ENCODE peak calls at places on chromosome 6, in ten cellular contexts. D is upper lobe of right lung, R is stomach, F is heart left ventricle, W is adrenal gland, O is heart right ventricle, Q is endothelial cell of umbilical vein, K is HepG2, N is pancreas, I is fibroblast of lung. C is an unnamed sample.

GRCh38 chr6:142378138-142378875 is 76.5 kb downstream of the ADGRG6 start:
- DNase-seq in D (no peak), I (peak; percentile 94), O (no peak), F (no peak), W (no peak), N (no peak), R (no peak), K (peak; percentile 87), Q (peak; percentile 96), C (no peak)

GRCh38 chr6:167154291-167154690 is 3.5 kb downstream of the GPR31 start:
- DNase-seq in R (no peak), O (no peak), Q (no peak), F (no peak), D (no peak), K (no peak), I (no peak), W (no peak), N (no peak), C (no peak)

GRCh38 chr6:119209452-119210205 is 131.2 kb upstream of the FAM184A start:
- DNase-seq in R (no peak), Q (no peak), W (no peak), N (no peak), K (no peak), D (no peak), I (no peak), O (no peak), F (no peak), C (no peak)

GRCh38 chr6:116564921-116565872 is 6.1 kb upstream of the RWDD1 start:
- DNase-seq in R (no peak), F (peak; percentile 73), N (peak; percentile 22), O (peak; percentile 35), K (no peak), Q (peak; percentile 17), W (peak; percentile 54), D (peak; percentile 67), I (peak; percentile 56), C (no peak)

GRCh38 chr6:122749451-122750050 is 30.0 kb upstream of the FABP7 start:
- DNase-seq in N (no peak), I (peak; percentile 14), R (no peak), W (no peak), D (no peak), K (no peak), Q (no peak), O (no peak), F (no peak), C (no peak)

GRCh38 chr6:23659125-23659524 is 466.9 kb upstream of the NRSN1 start:
- DNase-seq in R (no peak), D (no peak), N (no peak), W (no peak), O (no peak), F (no peak), Q (no peak), K (peak; percentile 16), I (peak; percentile 12), C (no peak)

GRCh38 chr6:136757150-136757549 is 35.1 kb downstream of the MAP3K5 start:
- DNase-seq in K (no peak), Q (no peak), R (no peak), D (no peak), I (peak; percentile 38), O (no peak), W (no peak), N (no peak), F (no peak), C (no peak)

GRCh38 chr6:39416728-39417127 is 94.2 kb upstream of the KCNK16 start:
- DNase-seq in W (no peak), N (no peak), Q (no peak), I (peak; percentile 80), R (no peak), K (no peak), F (no peak), O (no peak), D (no peak), C (peak; percentile 80)

GRCh38 chr6:40042232-40042631 is 108.0 kb upstream of the MOCS1 start:
- DNase-seq in F (no peak), N (no peak), O (no peak), W (no peak), R (no peak), Q (no peak), K (no peak), I (no peak), D (no peak), C (no peak)

GRCh38 chr6:37027811-37028469 is 22.5 kb downstream of the FGD2 start:
- DNase-seq in O (no peak), W (no peak), N (no peak), Q (no peak), I (no peak), F (no peak), R (no peak), D (no peak), K (no peak), C (no peak)

GRCh38 chr6:33147807-33148666 is 44.2 kb downstream of the COL11A2 start:
- DNase-seq in O (no peak), I (peak; percentile 43), N (no peak), R (no peak), F (no peak), Q (peak; percentile 49), K (peak; percentile 51), W (peak; percentile 63), D (no peak), C (no peak)

GRCh38 chr6:33194431-33194979 is 2.2 kb upstream of the COL11A2 start:
- DNase-seq in N (no peak), I (no peak), K (no peak), Q (no peak), R (no peak), D (no peak), F (no peak), W (peak; percentile 55), O (no peak), C (no peak)

GRCh38 chr6:28105286-28105685 is 19.1 kb upstream of the ZSCAN16 start:
- DNase-seq in D (no peak), W (no peak), N (no peak), Q (no peak), K (no peak), F (no peak), O (no peak), I (peak; percentile 25), R (no peak), C (no peak)

GRCh38 chr6:35242906-35243305 is 16.6 kb upstream of the ZNF76 start:
- DNase-seq in N (no peak), O (no peak), W (no peak), D (no peak), K (no peak), Q (no peak), I (no peak), F (no peak), R (no peak), C (no peak)

GRCh38 chr6:77652739-77653138 is at the start of gene MEI4:
- DNase-seq in F (no peak), O (no peak), Q (no peak), R (no peak), W (no peak), I (no peak), N (no peak), D (no peak), K (no peak), C (no peak)

GRCh38 chr6:157757430-157758403 is 65.3 kb upstream of the SNX9 start:
- DNase-seq in W (peak; percentile 51), I (no peak), R (no peak), N (no peak), D (no peak), F (no peak), K (no peak), Q (no peak), O (no peak), C (no peak)

GRCh38 chr6:38269773-38270172 is 370.0 kb downstream of the BTBD9 start:
- DNase-seq in I (no peak), K (no peak), D (no peak), W (no peak), O (no peak), R (no peak), Q (peak; percentile 26), N (no peak), F (no peak), C (no peak)

GRCh38 chr6:44047179-44047546 is 80.1 kb downstream of the MRPL14 start:
- DNase-seq in O (no peak), K (no peak), I (no peak), F (no peak), W (no peak), Q (no peak), N (no peak), R (no peak), D (no peak), C (no peak)
- H3K4me3 ChIP-seq in O (no peak overlapping the region), K (no peak overlapping the region), I (no peak overlapping the region), F (no peak overlapping the region), W (no peak overlapping the region), Q (no peak overlapping the region), N (no peak overlapping the region), R (no peak overlapping the region), D (no peak overlapping the region), C (no peak overlapping the region)

GRCh38 chr6:41451039-41451438 is 95.1 kb upstream of the FOXP4 start:
- DNase-seq in I (no peak), N (no peak), O (peak; percentile 34), K (no peak), Q (no peak), W (no peak), R (peak; percentile 55), D (no peak), F (peak; percentile 53), C (no peak)
- TF ChIP-seq CTCF in I (no peak), N (no peak), O (no peak), K (peak; percentile 64), Q (no peak), W (no peak), R (no peak), D (no peak), F (no peak), C (no peak)

GRCh38 chr6:43273707-43274106 is 24.4 kb upstream of the SLC22A7 start:
- DNase-seq in N (no peak), D (no peak), W (no peak), O (no peak), Q (no peak), I (no peak), R (no peak), K (peak; percentile 55), F (peak; percentile 17), C (no peak)
- H3K27me3 ChIP-seq in N (no peaks in the 10 kb centered on the region), D (peaks cover 33% of the 10 kb centered on the region), W (peaks cover 8% of the 10 kb centered on the region), O (peaks cover 10% of the 10 kb centered on the region), Q (peaks cover 57% of the 10 kb centered on the region), I (peaks cover 41% of the 10 kb centered on the region), R (peaks cover 71% of the 10 kb centered on the region), K (no peaks in the 10 kb centered on the region), F (peaks cover 21% of the 10 kb centered on the region), C (peaks cover 3% of the 10 kb centered on the region)

GRCh38 chr6:127859956-127860355 is 40.9 kb downstream of the THEMIS start:
- DNase-seq in O (no peak), N (no peak), D (no peak), K (no peak), I (peak; percentile 12), F (no peak), Q (no peak), R (no peak), W (no peak), C (no peak)
- H3K4me3 ChIP-seq in O (no peak overlapping the region), N (no peak overlapping the region), D (no peak overlapping the region), K (no peak overlapping the region), I (no peak overlapping the region), F (no peak overlapping the region), Q (no peak overlapping the region), R (no peak overlapping the region), W (no peak overlapping the region), C (no peak overlapping the region)

DNA sequence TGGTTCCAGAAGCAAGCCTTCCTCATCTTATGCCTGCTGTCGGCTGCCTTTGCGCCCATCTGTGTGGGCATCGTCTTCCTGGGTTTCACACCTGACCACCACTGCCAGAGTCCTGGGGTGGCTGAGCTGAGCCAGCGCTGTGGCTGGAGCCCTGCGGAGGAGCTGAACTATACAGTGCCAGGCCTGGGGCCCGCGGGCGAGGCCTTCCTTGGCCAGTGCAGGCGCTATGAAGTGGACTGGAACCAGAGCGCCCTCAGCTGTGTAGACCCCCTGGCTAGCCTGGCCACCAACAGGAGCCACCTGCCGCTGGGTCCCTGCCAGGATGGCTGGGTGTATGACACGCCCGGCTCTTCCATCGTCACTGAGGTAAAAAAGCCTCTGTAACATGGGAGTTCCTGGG is 366 bp downstream of the SLC22A1 start:
- DNase-seq in D (peak; percentile 41), K (no peak), O (no peak), I (no peak), W (no peak), Q (no peak), R (no peak), N (no peak), F (no peak), C (peak; percentile 41)
- TF ChIP-seq CTCF in D (no peak), K (no peak), O (no peak), I (no peak), W (no peak), Q (no peak), R (no peak), N (no peak), F (no peak), C (no peak)

C was measured in tibial artery.